ENCODE peak calls at places on chromosomes 12 and 14, in five cellular contexts. L is tibial nerve, T is spleen, G is psoas muscle, Z is SK-N-SH. R is an unnamed sample. For H3K4me1, the result is how much of the 10 kb centered on the place peaks cover.

GRCh38 chr12:7066596-7066995 is 6.1 kb downstream of the C1S start:
- DNase-seq in L (no peak), T (no peak), G (no peak), Z (no peak), R (no peak)

GRCh38 chr12:100920493-100920892 is 125.9 kb downstream of the ANO4 start:
- DNase-seq in L (no peak), T (no peak), G (no peak), Z (no peak), R (no peak)

GRCh38 chr14:55438066-55438683 is 2.2 kb downstream of the TBPL2 start:
- DNase-seq in L (peak), T (no peak), G (no peak), Z (peak), R (no peak)

GRCh38 chr12:53461591-53461990 is 9.7 kb downstream of the PCBP2 start:
- DNase-seq in L (no peak), T (no peak), G (no peak), Z (no peak), R (no peak)

GRCh38 chr14:105068818-105069217 is 3.6 kb upstream of the GPR132 start:
- DNase-seq in L (no peak), T (peak), G (no peak), Z (no peak), R (no peak)

GRCh38 chr12:52494100-52494499 is 1.0 kb upstream of the KRT6A start:
- DNase-seq in L (no peak), T (no peak), G (no peak), Z (no peak), R (no peak)

GRCh38 chr12:117025481-117026151 is 73.6 kb downstream of the TESC start:
- DNase-seq in L (peak), T (peak), G (peak), Z (peak), R (peak)

GRCh38 chr12:80269953-80270552 is 170.7 kb downstream of the OTOGL start:
- DNase-seq in L (peak), T (no peak), G (no peak), Z (peak), R (peak)

GRCh38 chr14:102711207-102711606 is 66.0 kb upstream of the TRAF3 start:
- DNase-seq in L (no peak), T (no peak), G (no peak), Z (peak), R (no peak)

GRCh38 chr14:59251811-59252771 is 63.6 kb downstream of the DAAM1 start:
- DNase-seq in L (no peak), T (no peak), G (no peak), Z (no peak), R (no peak)

GRCh38 chr12:38151991-38152700 is 164.4 kb upstream of the ALG10B start:
- DNase-seq in L (no peak), T (no peak), G (no peak), Z (no peak), R (no peak)

GRCh38 chr14:70646705-70647104 is 5.0 kb downstream of the TTC9 start:
- DNase-seq in L (no peak), T (no peak), G (no peak), Z (no peak), R (no peak)

GRCh38 chr12:52210186-52210924 is 18.5 kb upstream of the KRT80 start:
- DNase-seq in L (peak), T (peak), G (peak), Z (no peak), R (no peak)

GRCh38 chr12:66942741-66943465 is 264.0 kb upstream of the GRIP1 start:
- DNase-seq in L (no peak), T (no peak), G (no peak), Z (peak), R (no peak)

GRCh38 chr14:99971929-99972747 is 93.1 kb upstream of the EVL start:
- DNase-seq in L (no peak), T (peak), G (no peak), Z (peak), R (no peak)

GRCh38 chr12:52494518-52494917 is 1.5 kb upstream of the KRT6A start:
- DNase-seq in L (peak), T (no peak), G (peak), Z (no peak), R (no peak)

GRCh38 chr12:131944601-131945251 is 5.0 kb upstream of the EP400 start:
- DNase-seq in L (no peak), T (peak), G (no peak), Z (peak), R (no peak)

GRCh38 chr12:76560083-76560491 is 516 bp upstream of the OSBPL8 start:
- DNase-seq in L (no peak), T (no peak), G (no peak), Z (no peak), R (no peak)

DNA sequence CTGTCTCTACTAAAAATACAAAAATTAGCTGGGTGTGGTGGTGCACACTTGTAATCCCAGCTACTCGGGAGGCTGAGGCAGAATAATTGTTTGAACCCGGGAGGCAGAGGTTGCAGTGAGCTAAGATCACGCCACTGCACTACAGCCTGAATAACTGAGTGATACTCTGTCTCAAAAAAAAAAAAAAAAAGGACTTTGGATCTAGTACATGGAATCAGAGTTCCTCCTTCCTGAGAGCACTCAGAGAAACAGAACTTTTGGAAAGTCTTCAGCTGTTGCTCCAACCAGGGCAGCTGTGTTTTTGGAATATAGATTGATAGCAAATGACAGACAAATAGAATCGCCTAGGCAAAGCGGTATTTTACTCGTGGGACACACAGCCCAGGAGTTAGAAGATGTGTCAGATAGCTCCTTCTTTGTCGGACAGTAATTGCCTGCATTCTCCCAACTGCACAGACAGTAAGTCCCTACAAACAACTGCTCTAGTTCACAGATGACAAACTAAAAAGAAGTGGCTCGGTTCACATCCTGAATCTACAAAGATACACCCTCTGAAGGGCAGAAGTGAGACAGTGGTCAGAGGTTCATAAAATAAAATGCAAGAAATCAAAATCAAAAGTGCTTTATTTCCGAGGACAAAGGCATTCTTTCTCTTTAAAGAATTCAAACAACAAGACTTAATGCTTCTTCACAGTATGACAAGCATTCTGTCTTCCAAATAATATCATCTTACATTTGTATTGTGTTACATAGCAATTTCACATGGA is 17.1 kb upstream of the NEK9 start:
- DNase-seq in L (no peak), T (no peak), G (no peak), Z (no peak), R (no peak)
- H3K4me1 ChIP-seq in L (half or more), T (half or more), G (under half), Z (under half), R (under half)

DNA sequence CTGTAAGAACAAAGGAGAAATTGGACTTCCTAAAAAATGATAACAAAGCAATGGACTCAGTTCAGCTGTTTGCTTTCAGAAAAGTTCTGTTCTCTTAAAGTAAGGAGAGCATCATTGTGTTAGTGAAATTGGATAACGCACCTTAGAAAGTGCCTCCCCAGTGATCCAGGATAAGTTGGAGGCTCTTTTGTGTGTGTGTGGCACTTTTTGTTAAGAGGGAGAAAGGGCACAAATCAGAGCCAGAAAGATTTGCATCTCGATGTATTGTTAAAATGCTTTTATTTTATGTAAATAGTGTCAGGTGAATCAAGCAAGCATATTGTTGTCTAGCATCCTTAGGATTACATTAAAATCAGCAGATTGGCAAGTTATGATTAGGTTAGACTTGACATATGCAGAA is 2.1 kb downstream of the STK38L start:
- DNase-seq in L (no peak), T (no peak), G (no peak), Z (no peak), R (no peak)
- H3K4me3 ChIP-seq in L (no peak), T (no peak), G (peak), Z (peak), R (no peak)

GRCh38 chr14:51401756-51402155 is 161.7 kb downstream of the TMX1 start:
- DNase-seq in L (no peak), T (no peak), G (no peak), Z (no peak), R (no peak)
- H3K27ac ChIP-seq in L (peak), T (no peak), G (no peak), Z (no peak), R (no peak)

GRCh38 chr14:95493976-95494375 is 22.5 kb downstream of the SYNE3 start:
- DNase-seq in L (no peak), T (no peak), G (no peak), Z (no peak), R (no peak)
- H3K4me1 ChIP-seq in L (half or more), T (half or more), G (under half), Z (under half), R (under half)

R was measured in iPS DF 6.9.